ENCODE peak calls at places on chromosomes 1 and 21, in eight cellular contexts. K, U, M, N, D, E, T and G are unnamed samples.
A peak's percentile ranks its signal among the peaks of the same experiment; 100 is the strongest.

GRCh38 chr21:36790616-36791015 is 91.7 kb downstream of the SIM2 start:
- DNase-seq in K (peak; percentile 7), U (no peak), M (no peak), N (no peak), D (no peak), E (no peak), T (no peak), G (no peak)

GRCh38 chr1:79497193-79497773 is 490.8 kb upstream of the ADGRL4 start:
- DNase-seq in K (peak; percentile 47), U (no peak), M (no peak), N (no peak), D (no peak), E (no peak), T (no peak), G (no peak)

GRCh38 chr1:85048296-85049064 is at the start of gene MCOLN3:
- DNase-seq in K (no peak), U (no peak), M (no peak), N (peak; percentile 70), D (no peak), E (peak; percentile 26), T (peak; percentile 54), G (no peak)

GRCh38 chr1:101438359-101438758 is 201.5 kb downstream of the S1PR1 start:
- DNase-seq in K (peak; percentile 2), U (no peak), M (no peak), N (no peak), D (no peak), E (no peak), T (no peak), G (no peak)

GRCh38 chr1:244778356-244778755 is 57.1 kb upstream of the COX20 start:
- DNase-seq in K (peak; percentile 91), U (no peak), M (no peak), N (no peak), D (no peak), E (no peak), T (no peak), G (no peak)

GRCh38 chr1:226882187-226882586 is 11.8 kb downstream of the PSEN2 start:
- DNase-seq in K (no peak), U (no peak), M (no peak), N (no peak), D (no peak), E (no peak), T (no peak), G (peak; percentile 83)

GRCh38 chr1:160629286-160630210 is 17.3 kb downstream of the SLAMF1 start:
- DNase-seq in K (no peak), U (no peak), M (no peak), N (peak; percentile 84), D (no peak), E (no peak), T (peak; percentile 41), G (no peak)

GRCh38 chr1:90924982-90925381 is 96.9 kb downstream of the ZNF644 start:
- DNase-seq in K (peak; percentile 8), U (no peak), M (no peak), N (no peak), D (peak; percentile 46), E (no peak), T (no peak), G (no peak)

GRCh38 chr1:50976890-50977574 is 7.0 kb downstream of the CDKN2C start:
- DNase-seq in K (peak; percentile 39), U (no peak), M (no peak), N (peak; percentile 61), D (no peak), E (peak; percentile 43), T (no peak), G (no peak)

GRCh38 chr21:42843021-42843420 is 36.3 kb downstream of the WDR4 start:
- DNase-seq in K (no peak), U (no peak), M (peak; percentile 5), N (peak; percentile 13), D (no peak), E (peak; percentile 1), T (no peak), G (no peak)

GRCh38 chr1:160219062-160219929 is 14.1 kb downstream of the PEA15 start:
- DNase-seq in K (peak; percentile 80), U (no peak), M (no peak), N (peak; percentile 57), D (no peak), E (peak; percentile 54), T (peak; percentile 45), G (no peak)

GRCh38 chr21:46376231-46376628 is 52.3 kb downstream of the PCNT start:
- DNase-seq in K (no peak), U (no peak), M (no peak), N (no peak), D (no peak), E (no peak), T (no peak), G (no peak)

GRCh38 chr1:92754000-92754787 is 30.7 kb downstream of the EVI5 start:
- DNase-seq in K (peak; percentile 90), U (no peak), M (no peak), N (no peak), D (no peak), E (no peak), T (no peak), G (no peak)

GRCh38 chr1:2194319-2194897 is at the start of gene FAAP20:
- DNase-seq in K (peak; percentile 54), U (no peak), M (no peak), N (no peak), D (no peak), E (no peak), T (peak; percentile 76), G (no peak)

GRCh38 chr1:199551967-199552565 is 475.4 kb upstream of the NR5A2 start:
- DNase-seq in K (peak; percentile 76), U (no peak), M (no peak), N (no peak), D (no peak), E (no peak), T (no peak), G (no peak)

GRCh38 chr1:168636642-168637111 is 60.3 kb downstream of the XCL1 start:
- DNase-seq in K (no peak), U (no peak), M (no peak), N (peak; percentile 54), D (no peak), E (no peak), T (no peak), G (no peak)

GRCh38 chr21:26227146-26227545 is 56.6 kb upstream of the APP start:
- DNase-seq in K (no peak), U (no peak), M (no peak), N (no peak), D (no peak), E (no peak), T (no peak), G (no peak)

GRCh38 chr1:97270508-97271307 is 549.1 kb downstream of the PTBP2 start:
- DNase-seq in K (peak; percentile 56), U (no peak), M (no peak), N (no peak), D (no peak), E (no peak), T (no peak), G (no peak)

GRCh38 chr1:173064011-173064410 is 13.3 kb upstream of the TNFSF18 start:
- DNase-seq in K (peak; percentile 66), U (no peak), M (no peak), N (no peak), D (no peak), E (no peak), T (no peak), G (no peak)

GRCh38 chr1:15543589-15544568 is 17.2 kb downstream of the DNAJC16 start:
- DNase-seq in K (peak; percentile 67), U (no peak), M (no peak), N (no peak), D (no peak), E (no peak), T (no peak), G (no peak)

GRCh38 chr1:32786856-32787255 is 30.3 kb downstream of the YARS1 start:
- DNase-seq in K (no peak), U (no peak), M (no peak), N (peak; percentile 13), D (no peak), E (no peak), T (no peak), G (no peak)

DNA sequence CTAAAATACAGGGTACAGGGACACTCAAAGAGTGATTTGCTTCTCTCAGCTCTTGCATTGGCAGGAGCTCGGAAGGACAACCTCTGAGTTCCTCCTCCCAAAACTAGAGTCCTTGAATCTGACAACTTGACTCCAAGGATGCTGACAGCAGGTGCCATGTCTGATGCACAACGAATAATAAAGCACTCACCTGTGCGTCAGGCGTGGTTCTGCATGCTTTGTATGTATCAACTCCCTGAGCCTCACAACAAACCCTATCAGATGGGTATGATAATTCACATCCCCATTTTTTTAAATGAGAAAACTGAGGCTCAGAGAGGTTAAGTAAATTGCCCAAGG is 1.4 kb downstream of the LAPTM5 start:
- DNase-seq in K (no peak), U (no peak), M (no peak), N (no peak), D (no peak), E (no peak), T (no peak), G (no peak)
- H3K4me1 ChIP-seq in K (peaks cover 6% of the 10 kb centered on the region), U (peaks cover 43% of the 10 kb centered on the region), M (peaks cover 45% of the 10 kb centered on the region), N (peaks cover 52% of the 10 kb centered on the region), D (peaks cover 7% of the 10 kb centered on the region), E (no peaks in the 10 kb centered on the region), T (peaks cover 20% of the 10 kb centered on the region), G (peaks cover 6% of the 10 kb centered on the region)

GRCh38 chr1:234598974-234599616 is 10.9 kb downstream of the IRF2BP2 start:
- DNase-seq in K (no peak), U (no peak), M (peak; percentile 65), N (peak; percentile 62), D (no peak), E (peak; percentile 65), T (peak; percentile 36), G (no peak)

GRCh38 chr1:234601217-234602017 is 8.6 kb downstream of the IRF2BP2 start:
- DNase-seq in K (peak; percentile 66), U (no peak), M (no peak), N (no peak), D (no peak), E (no peak), T (no peak), G (no peak)

GRCh38 chr1:234600418-234601216 is 9.4 kb downstream of the IRF2BP2 start:
- DNase-seq in K (no peak), U (no peak), M (peak; percentile 29), N (peak; percentile 77), D (no peak), E (peak; percentile 56), T (peak; percentile 66), G (no peak)

GRCh38 chr1:234597894-234598293 is 12.1 kb downstream of the IRF2BP2 start:
- DNase-seq in K (peak; percentile 66), U (no peak), M (no peak), N (peak; percentile 86), D (no peak), E (peak; percentile 58), T (peak; percentile 55), G (no peak)

GRCh38 chr1:234599617-234600417 is 10.2 kb downstream of the IRF2BP2 start:
- DNase-seq in K (peak; percentile 82), U (peak; percentile 63), M (peak; percentile 75), N (peak; percentile 93), D (peak; percentile 39), E (peak; percentile 85), T (peak; percentile 89), G (peak; percentile 81)
- TF ChIP-seq POLR2A in K (peak; percentile 39), U (no peak), M (peak; percentile 53), N (peak; percentile 70), D (peak; percentile 54), E (peak; percentile 57), T (peak; percentile 37), G (peak; percentile 72)

GRCh38 chr1:23371987-23372386 is 2.4 kb upstream of the ZNF436 start:
- DNase-seq in K (no peak), U (no peak), M (no peak), N (no peak), D (no peak), E (no peak), T (no peak), G (no peak)
- H3K27me3 ChIP-seq in K (no peaks in the 10 kb centered on the region), U (no peaks in the 10 kb centered on the region), M (no peaks in the 10 kb centered on the region), N (no peaks in the 10 kb centered on the region), D (peaks cover 68% of the 10 kb centered on the region), E (no peaks in the 10 kb centered on the region), T (no peaks in the 10 kb centered on the region), G (no peaks in the 10 kb centered on the region)

GRCh38 chr1:41342774-41343355 is 18.4 kb upstream of the FOXO6 start:
- DNase-seq in K (no peak), U (no peak), M (no peak), N (peak; percentile 15), D (no peak), E (no peak), T (no peak), G (peak; percentile 77)
- H3K4me1 ChIP-seq in K (no peaks in the 10 kb centered on the region), U (peaks cover 20% of the 10 kb centered on the region), M (no peaks in the 10 kb centered on the region), N (no peaks in the 10 kb centered on the region), D (peaks cover 7% of the 10 kb centered on the region), E (no peaks in the 10 kb centered on the region), T (peaks cover 16% of the 10 kb centered on the region), G (no peaks in the 10 kb centered on the region)